ENCODE peak calls at places on chromosomes 2 and 18, in six cellular contexts. P is upper lobe of right lung; M is T-helper 1 cell; H is A549; Y is stimulated activated naive B cell treated with anti-CD40 and anti-IgM and Interleukin-4, amounts not matched to agents 10 μg/mL and 1 μg/mL and 100 μg/mL, for 72 hours; O is COLO829. Z is an unnamed sample.

GRCh38 chr18:25164837-25165791 is 186.9 kb downstream of the ZNF521 start:
- DNase-seq in P (no peak), M (no peak), H (no peak), Y (no peak), O (no peak), Z (no peak)

GRCh38 chr2:207165121-207166038 is at the start of gene KLF7:
- DNase-seq in P (peak; percentile 80), M (peak; percentile 35), H (no peak), Y (peak; percentile 37), O (peak; percentile 11), Z (peak; percentile 79)

GRCh38 chr2:70140978-70141753 is 49.7 kb downstream of the C2orf42 start:
- DNase-seq in P (peak; percentile 78), M (peak; percentile 35), H (peak; percentile 77), Y (peak; percentile 81), O (no peak), Z (peak; percentile 60)

GRCh38 chr2:55460562-55460961 is 40.9 kb upstream of the CCDC88A start:
- DNase-seq in P (no peak), M (no peak), H (no peak), Y (no peak), O (no peak), Z (no peak)

GRCh38 chr2:43221660-43222471 is 4.5 kb downstream of the ZFP36L2 start:
- DNase-seq in P (peak; percentile 91), M (peak; percentile 41), H (peak; percentile 91), Y (no peak), O (peak; percentile 94), Z (peak; percentile 56)

GRCh38 chr2:241072553-241073165 is 29.4 kb downstream of the MTERF4 start:
- DNase-seq in P (no peak), M (no peak), H (no peak), Y (no peak), O (no peak), Z (no peak)

GRCh38 chr2:177784449-177784845 is 288.1 kb downstream of the PDE11A start:
- DNase-seq in P (no peak), M (no peak), H (no peak), Y (no peak), O (no peak), Z (no peak)

GRCh38 chr2:125397535-125398251 is 1258.3 kb upstream of the GYPC start:
- DNase-seq in P (no peak), M (no peak), H (no peak), Y (no peak), O (no peak), Z (no peak)

GRCh38 chr18:3044931-3045698 is 32.2 kb upstream of the LPIN2 start:
- DNase-seq in P (no peak), M (no peak), H (peak; percentile 61), Y (no peak), O (no peak), Z (no peak)

GRCh38 chr2:25894135-25894830 is 16.0 kb upstream of the ASXL2 start:
- DNase-seq in P (peak; percentile 22), M (no peak), H (no peak), Y (no peak), O (no peak), Z (no peak)

GRCh38 chr2:73907840-73908452 is 15.1 kb downstream of the ACTG2 start:
- DNase-seq in P (no peak), M (peak; percentile 38), H (peak; percentile 33), Y (no peak), O (no peak), Z (peak; percentile 64)

GRCh38 chr2:222038086-222038802 is 260.6 kb downstream of the PAX3 start:
- DNase-seq in P (no peak), M (no peak), H (no peak), Y (no peak), O (no peak), Z (no peak)

GRCh38 chr2:98701230-98701629 is 29.7 kb downstream of the MGAT4A start:
- DNase-seq in P (no peak), M (no peak), H (no peak), Y (no peak), O (no peak), Z (no peak)

GRCh38 chr2:1295740-1296139 is 117.5 kb upstream of the TPO start:
- DNase-seq in P (no peak), M (no peak), H (no peak), Y (no peak), O (no peak), Z (no peak)

GRCh38 chr2:199261221-199261620 is 196.5 kb downstream of the SATB2 start:
- DNase-seq in P (no peak), M (no peak), H (peak; percentile 8), Y (no peak), O (peak; percentile 60), Z (no peak)

GRCh38 chr2:73739101-73739500 is 2.0 kb upstream of the TPRKB start:
- DNase-seq in P (no peak), M (no peak), H (no peak), Y (no peak), O (no peak), Z (no peak)

GRCh38 chr2:120589782-120590608 is 145.7 kb upstream of the GLI2 start:
- DNase-seq in P (no peak), M (no peak), H (peak; percentile 50), Y (no peak), O (peak; percentile 63), Z (no peak)

GRCh38 chr2:40251146-40251545 is 200.7 kb downstream of the SLC8A1 start:
- DNase-seq in P (no peak), M (no peak), H (peak; percentile 17), Y (no peak), O (no peak), Z (no peak)

GRCh38 chr2:74850816-74851566 is 17.1 kb downstream of the HK2 start:
- DNase-seq in P (no peak), M (no peak), H (no peak), Y (no peak), O (no peak), Z (no peak)

GRCh38 chr2:24816884-24817283 is 23.7 kb downstream of the CENPO start:
- DNase-seq in P (no peak), M (no peak), H (no peak), Y (no peak), O (no peak), Z (no peak)

GRCh38 chr18:57539702-57540101 is 46.8 kb downstream of the FECH start:
- DNase-seq in P (no peak), M (no peak), H (no peak), Y (no peak), O (no peak), Z (no peak)

GRCh38 chr2:210128961-210129360 is 42.2 kb downstream of the KANSL1L start:
- DNase-seq in P (no peak), M (no peak), H (no peak), Y (no peak), O (peak; percentile 17), Z (no peak)

GRCh38 chr2:236892721-236893120 is 193.0 kb upstream of the COPS8 start:
- DNase-seq in P (no peak), M (no peak), H (no peak), Y (no peak), O (no peak), Z (no peak)

GRCh38 chr18:7524786-7525185 is 42.3 kb upstream of the PTPRM start:
- DNase-seq in P (no peak), M (no peak), H (no peak), Y (no peak), O (no peak), Z (no peak)

GRCh38 chr2:121202541-121203310 is 82.3 kb downstream of the TFCP2L1 start:
- DNase-seq in P (peak; percentile 46), M (no peak), H (no peak), Y (no peak), O (no peak), Z (no peak)

GRCh38 chr2:234446404-234447076 is 50.3 kb downstream of the ARL4C start:
- DNase-seq in P (peak; percentile 81), M (peak; percentile 65), H (no peak), Y (peak; percentile 92), O (no peak), Z (peak; percentile 89)

GRCh38 chr2:10910625-10911024 is 1.1 kb upstream of the KCNF1 start:
- DNase-seq in P (no peak), M (no peak), H (no peak), Y (no peak), O (no peak), Z (no peak)

GRCh38 chr2:187117483-187117882 is 268.5 kb upstream of the ZSWIM2 start:
- DNase-seq in P (no peak), M (no peak), H (peak; percentile 11), Y (no peak), O (no peak), Z (no peak)

GRCh38 chr2:104840151-104840550 is 13.8 kb upstream of the POU3F3 start:
- DNase-seq in P (no peak), M (no peak), H (no peak), Y (no peak), O (no peak), Z (no peak)

GRCh38 chr2:125224830-125225229 is 1199.7 kb downstream of the CNTNAP5 start:
- DNase-seq in P (no peak), M (no peak), H (peak; percentile 4), Y (no peak), O (peak; percentile 9), Z (no peak)

GRCh38 chr2:226760412-226761194 is 39.0 kb downstream of the IRS1 start:
- DNase-seq in P (no peak), M (no peak), H (no peak), Y (no peak), O (no peak), Z (no peak)

Z was measured in naive thymus-derived CD8-positive, alpha-beta T cell.